ENCODE peak calls at places on chromosome 4, in six cellular contexts. T is IMR-90, Y is mesendoderm, J is neuronal stem cell, F is H1, Z is mesenchymal stem cell. M is an unnamed sample.

GRCh38 chr4:71259911-71260331 is 78.9 kb upstream of the SLC4A4 start:
- DNase-seq in T (no peak), Y (no peak), J (no peak), F (no peak), Z (no peak), M (no peak)

GRCh38 chr4:119037709-119038463 is 97.7 kb upstream of the MYOZ2 start:
- DNase-seq in T (no peak), Y (no peak), J (no peak), F (no peak), Z (no peak), M (no peak)

GRCh38 chr4:153257151-153257620 is 52.9 kb downstream of the TRIM2 start:
- DNase-seq in T (peak), Y (peak), J (peak), F (peak), Z (peak), M (peak)

GRCh38 chr4:129362685-129363274 is 266.8 kb downstream of the C4orf33 start:
- DNase-seq in T (peak), Y (peak), J (peak), F (peak), Z (peak), M (peak)

GRCh38 chr4:94342713-94343112 is at the start of gene HPGDS:
- DNase-seq in T (no peak), Y (no peak), J (no peak), F (no peak), Z (no peak), M (no peak)

GRCh38 chr4:155734065-155734464 is 24.8 kb upstream of the GUCY1B1 start:
- DNase-seq in T (peak), Y (no peak), J (no peak), F (no peak), Z (peak), M (no peak)

GRCh38 chr4:118941799-118942198 is 53.1 kb downstream of the SYNPO2 start:
- DNase-seq in T (peak), Y (no peak), J (no peak), F (no peak), Z (peak), M (no peak)

GRCh38 chr4:25454491-25454890 is 77.4 kb downstream of the ANAPC4 start:
- DNase-seq in T (no peak), Y (peak), J (no peak), F (no peak), Z (no peak), M (no peak)

GRCh38 chr4:168632246-168632832 is 135.5 kb downstream of the PALLD start:
- DNase-seq in T (no peak), Y (peak), J (peak), F (no peak), Z (no peak), M (no peak)

GRCh38 chr4:106818764-106819163 is 217.3 kb downstream of the DKK2 start:
- DNase-seq in T (no peak), Y (no peak), J (no peak), F (no peak), Z (no peak), M (no peak)

GRCh38 chr4:38930696-38931095 is 63.1 kb downstream of the FAM114A1 start:
- DNase-seq in T (no peak), Y (no peak), J (no peak), F (no peak), Z (no peak), M (no peak)

GRCh38 chr4:3389879-3390840 is 51.6 kb upstream of the HGFAC start:
- DNase-seq in T (no peak), Y (peak), J (no peak), F (peak), Z (no peak), M (no peak)

GRCh38 chr4:184959786-184960185 is 58.5 kb upstream of the HELT start:
- DNase-seq in T (no peak), Y (no peak), J (no peak), F (no peak), Z (no peak), M (peak)

GRCh38 chr4:79395883-79396282 is 12.1 kb downstream of the GK2 start:
- DNase-seq in T (no peak), Y (peak), J (no peak), F (no peak), Z (no peak), M (no peak)

GRCh38 chr4:108398326-108398725 is 222.1 kb upstream of the RPL34 start:
- DNase-seq in T (no peak), Y (no peak), J (no peak), F (no peak), Z (no peak), M (no peak)

GRCh38 chr4:168269879-168270278 is 48.7 kb downstream of the DDX60 start:
- DNase-seq in T (no peak), Y (no peak), J (no peak), F (no peak), Z (no peak), M (no peak)

GRCh38 chr4:99156992-99157391 is 12.9 kb upstream of the ADH4 start:
- DNase-seq in T (no peak), Y (no peak), J (no peak), F (no peak), Z (no peak), M (no peak)

DNA sequence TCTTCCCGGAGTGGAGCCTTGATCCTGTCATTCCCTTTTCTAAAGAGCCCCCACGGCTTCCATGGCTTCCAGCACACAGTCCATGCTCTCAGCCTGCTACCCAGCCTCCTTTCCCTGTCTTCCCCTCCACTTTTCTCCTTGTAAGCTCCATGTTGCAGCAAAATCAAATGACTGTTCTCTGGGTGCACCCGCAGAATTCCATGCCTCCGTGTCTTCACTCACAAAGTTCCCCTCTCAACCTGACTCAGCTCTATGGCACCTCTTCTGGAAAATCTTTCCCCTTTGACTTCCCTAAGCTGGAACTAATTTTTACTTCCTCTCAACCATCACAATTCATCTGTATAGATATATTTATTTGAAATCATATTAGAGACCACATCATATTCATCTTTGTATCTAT is 3.5 kb downstream of the SETD7 start:
- DNase-seq in T (peak), Y (peak), J (no peak), F (no peak), Z (peak), M (no peak)
- H3K18ac ChIP-seq in T (no peak), Y (peak), J (no peak), F (no peak), Z (peak), M (no peak)

GRCh38 chr4:114076865-114077264 is 97.4 kb upstream of the ARSJ start:
- DNase-seq in T (no peak), Y (no peak), J (no peak), F (no peak), Z (peak), M (no peak)

GRCh38 chr4:114078636-114079035 is 99.2 kb upstream of the ARSJ start:
- DNase-seq in T (peak), Y (no peak), J (no peak), F (no peak), Z (peak), M (no peak)

GRCh38 chr4:114077610-114078009 is 98.2 kb upstream of the ARSJ start:
- DNase-seq in T (peak), Y (no peak), J (no peak), F (no peak), Z (peak), M (no peak)

DNA sequence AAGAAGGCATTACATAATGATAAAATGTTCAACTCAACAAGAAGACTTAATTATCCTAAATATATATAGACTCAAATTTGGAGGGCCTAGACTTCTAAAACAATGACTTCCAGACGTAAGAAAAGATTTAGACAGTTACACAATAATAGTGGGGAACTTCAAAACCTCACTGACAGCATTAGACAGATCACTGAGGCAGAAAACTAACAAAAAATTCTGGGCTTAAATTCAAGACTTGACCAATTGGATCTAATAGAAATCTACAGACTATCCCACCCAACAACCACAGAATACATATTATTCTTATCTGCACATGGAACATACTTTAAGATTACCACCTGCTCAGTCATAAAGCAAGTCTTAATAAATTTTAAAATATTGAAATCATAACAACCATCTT is 93.3 kb upstream of the ARSJ start:
- DNase-seq in T (no peak), Y (no peak), J (no peak), F (no peak), Z (no peak), M (no peak)
- H2BK15ac ChIP-seq in T (no peak), Y (no peak), J (no peak), F (no peak), Z (no peak), M (no peak)

GRCh38 chr4:81814909-81815539 is 343.3 kb upstream of the RASGEF1B start:
- DNase-seq in T (no peak), Y (no peak), J (no peak), F (no peak), Z (no peak), M (no peak)
- H3K18ac ChIP-seq in T (no peak), Y (no peak), J (peak), F (no peak), Z (no peak), M (no peak)

GRCh38 chr4:102445213-102445612 is 55.9 kb upstream of the NFKB1 start:
- DNase-seq in T (no peak), Y (no peak), J (no peak), F (no peak), Z (no peak), M (no peak)

GRCh38 chr4:102440498-102440897 is 60.7 kb upstream of the NFKB1 start:
- DNase-seq in T (no peak), Y (no peak), J (no peak), F (no peak), Z (no peak), M (no peak)

GRCh38 chr4:102438873-102439614 is 62.1 kb upstream of the NFKB1 start:
- DNase-seq in T (peak), Y (peak), J (no peak), F (no peak), Z (peak), M (no peak)

GRCh38 chr4:102439835-102440234 is 61.3 kb upstream of the NFKB1 start:
- DNase-seq in T (peak), Y (no peak), J (no peak), F (no peak), Z (peak), M (no peak)

DNA sequence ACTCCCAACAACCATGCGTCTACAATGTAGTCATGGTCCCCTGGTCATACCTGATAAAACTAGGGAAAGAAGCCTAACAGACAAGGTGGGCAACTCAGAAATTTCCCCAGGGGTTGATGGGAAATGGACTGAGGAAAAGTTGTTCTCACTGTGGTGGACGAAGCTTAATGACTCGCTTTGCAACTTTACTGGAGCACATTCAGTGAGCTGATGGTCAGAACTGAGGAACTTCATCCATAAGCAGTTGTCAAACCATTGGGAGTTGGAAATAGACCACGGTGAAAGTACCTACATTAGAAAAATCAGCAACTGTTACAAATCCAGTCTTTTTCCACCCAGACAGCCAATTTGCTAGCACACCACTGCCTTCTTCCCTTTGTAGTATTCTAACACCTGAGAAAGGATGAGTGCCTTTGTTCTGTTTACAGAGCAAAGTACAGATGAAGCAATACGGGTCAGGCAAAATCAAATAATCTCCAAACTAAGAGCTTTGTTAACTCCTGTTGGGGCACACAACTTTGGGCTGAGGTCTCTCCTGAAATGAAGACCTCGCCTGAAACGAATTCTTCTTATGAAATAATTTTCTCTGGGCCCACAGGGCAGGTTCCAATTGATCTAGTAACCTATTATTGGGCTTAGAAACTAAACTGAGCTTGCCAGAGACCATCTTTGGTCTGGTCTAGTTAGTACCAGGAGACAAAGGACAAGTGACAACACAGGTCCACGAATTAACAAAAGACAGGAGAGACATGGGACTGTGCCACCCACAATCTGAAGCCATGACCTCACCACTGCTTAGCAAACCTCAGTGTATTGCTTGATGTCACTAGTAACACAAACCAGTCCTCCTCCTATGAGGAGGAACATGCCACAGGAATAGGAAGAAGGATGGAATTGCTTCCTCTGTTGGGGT is 58.9 kb upstream of the NFKB1 start:
- DNase-seq in T (no peak), Y (no peak), J (no peak), F (no peak), Z (no peak), M (no peak)
- H2BK15ac ChIP-seq in T (no peak), Y (no peak), J (no peak), F (no peak), Z (peak), M (no peak)

GRCh38 chr4:64326507-64326906 is 82.7 kb downstream of the TECRL start:
- DNase-seq in T (no peak), Y (no peak), J (no peak), F (no peak), Z (no peak), M (no peak)

GRCh38 chr4:64330143-64330542 is 79.1 kb downstream of the TECRL start:
- DNase-seq in T (no peak), Y (no peak), J (no peak), F (no peak), Z (no peak), M (no peak)

GRCh38 chr4:64327237-64327636 is 82.0 kb downstream of the TECRL start:
- DNase-seq in T (no peak), Y (no peak), J (no peak), F (no peak), Z (no peak), M (no peak)
- H3K18ac ChIP-seq in T (no peak), Y (no peak), J (no peak), F (no peak), Z (no peak), M (no peak)

GRCh38 chr4:126705271-126705670 is 927.5 kb upstream of the INTU start:
- DNase-seq in T (peak), Y (peak), J (no peak), F (no peak), Z (peak), M (no peak)

GRCh38 chr4:126708716-126709115 is 924.0 kb upstream of the INTU start:
- DNase-seq in T (no peak), Y (peak), J (no peak), F (no peak), Z (no peak), M (no peak)

GRCh38 chr4:126715681-126716080 is 917.1 kb upstream of the INTU start:
- DNase-seq in T (no peak), Y (no peak), J (no peak), F (no peak), Z (no peak), M (no peak)

GRCh38 chr4:126715067-126715466 is 917.7 kb upstream of the INTU start:
- DNase-seq in T (no peak), Y (no peak), J (no peak), F (no peak), Z (no peak), M (peak)

DNA sequence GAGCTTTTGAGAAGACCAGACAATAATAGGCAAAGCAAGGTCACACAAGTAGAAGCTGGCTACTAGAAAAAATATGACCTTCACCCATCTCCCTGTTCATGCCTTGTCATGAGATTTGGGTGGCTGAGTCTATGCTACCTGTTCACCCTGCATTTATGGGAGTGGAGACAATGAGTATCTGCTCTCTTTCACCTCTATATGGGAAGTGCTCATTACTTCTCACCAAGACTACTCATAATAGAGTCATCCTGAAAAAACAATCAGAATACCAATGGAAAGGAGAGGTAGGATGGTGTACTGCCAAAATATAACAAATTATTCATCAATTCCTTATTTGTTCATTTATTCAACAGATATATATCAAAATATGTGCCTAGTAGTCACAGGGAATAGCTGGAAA is 921.8 kb upstream of the INTU start:
- DNase-seq in T (no peak), Y (no peak), J (no peak), F (no peak), Z (no peak), M (no peak)
- H2BK15ac ChIP-seq in T (no peak), Y (no peak), J (no peak), F (no peak), Z (no peak), M (no peak)

GRCh38 chr4:110197421-110198398 is 705 bp downstream of the ELOVL6 start:
- DNase-seq in T (peak), Y (peak), J (no peak), F (peak), Z (peak), M (peak)
- H3K18ac ChIP-seq in T (peak), Y (peak), J (peak), F (peak), Z (peak), M (no peak)

GRCh38 chr4:57109847-57110634 is at the start of gene IGFBP7:
- DNase-seq in T (no peak), Y (no peak), J (no peak), F (peak), Z (peak), M (no peak)
- H2BK15ac ChIP-seq in T (peak), Y (no peak), J (peak), F (peak), Z (peak), M (no peak)

GRCh38 chr4:53575552-53575951 is 15.7 kb downstream of the LNX1 start:
- DNase-seq in T (no peak), Y (no peak), J (no peak), F (no peak), Z (no peak), M (no peak)
- H3K18ac ChIP-seq in T (peak), Y (no peak), J (peak), F (no peak), Z (peak), M (no peak)

DNA sequence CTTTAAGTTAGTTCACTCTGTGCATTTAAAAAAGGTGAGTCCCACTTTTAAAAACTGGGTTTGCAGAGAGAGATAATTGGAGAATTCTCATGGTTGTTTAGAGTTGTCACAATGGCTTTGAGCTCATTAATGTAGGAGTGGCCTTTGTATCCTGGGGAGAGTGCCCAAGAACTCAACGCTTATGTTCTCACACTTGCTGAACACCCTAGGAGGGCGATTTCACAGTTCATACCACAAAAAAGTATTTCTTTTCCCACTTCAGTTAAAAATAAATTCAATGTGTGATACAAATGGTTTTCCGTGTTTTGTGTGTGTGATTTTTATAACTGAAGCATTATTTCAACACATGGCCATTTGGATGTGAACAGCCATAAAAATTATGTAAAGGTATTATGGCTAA is 8.4 kb downstream of the EMCN start:
- DNase-seq in T (no peak), Y (peak), J (no peak), F (no peak), Z (no peak), M (no peak)
- H2BK15ac ChIP-seq in T (no peak), Y (no peak), J (no peak), F (no peak), Z (no peak), M (no peak)